ENCODE peak calls at places on chromosomes 7 and 10, in six cellular contexts. One of them, this sample, is unnamed.

GRCh38 chr7:149855368-149856305 is 17.5 kb downstream of the ZNF862 start:
- DNase-seq in adrenal gland: no peak
- DNase-seq in MM.1S: no peak
- DNase-seq in Panc1: no peak
- DNase-seq in heart left ventricle: no peak
- DNase-seq in ovary: no peak
- DNase-seq in this sample: peak; percentile 75

GRCh38 chr7:43076189-43076605 is 36.2 kb upstream of the HECW1 start:
- DNase-seq in adrenal gland: no peak
- DNase-seq in MM.1S: peak; percentile 93
- DNase-seq in Panc1: no peak
- DNase-seq in heart left ventricle: no peak
- DNase-seq in ovary: no peak
- DNase-seq in this sample: no peak

GRCh38 chr10:124256151-124256550 is 162.6 kb downstream of the OAT start:
- DNase-seq in adrenal gland: no peak
- DNase-seq in MM.1S: no peak
- DNase-seq in Panc1: no peak
- DNase-seq in heart left ventricle: no peak
- DNase-seq in ovary: no peak
- DNase-seq in this sample: no peak

GRCh38 chr7:38796636-38797501 is 112.1 kb downstream of the VPS41 start:
- DNase-seq in adrenal gland: peak; percentile 70
- DNase-seq in MM.1S: peak; percentile 41
- DNase-seq in Panc1: peak; percentile 39
- DNase-seq in heart left ventricle: no peak
- DNase-seq in ovary: peak; percentile 52
- DNase-seq in this sample: peak; percentile 36

GRCh38 chr7:129902788-129903422 is 49.9 kb downstream of the UBE2H start:
- DNase-seq in adrenal gland: no peak
- DNase-seq in MM.1S: no peak
- DNase-seq in Panc1: no peak
- DNase-seq in heart left ventricle: no peak
- DNase-seq in ovary: no peak
- DNase-seq in this sample: no peak

GRCh38 chr10:13439771-13440708 is 88.8 kb downstream of the BEND7 start:
- DNase-seq in adrenal gland: peak; percentile 57
- DNase-seq in MM.1S: peak; percentile 63
- DNase-seq in Panc1: no peak
- DNase-seq in heart left ventricle: peak; percentile 68
- DNase-seq in ovary: peak; percentile 43
- DNase-seq in this sample: peak; percentile 16

GRCh38 chr10:123009105-123009805 is 449 bp downstream of the ACADSB start:
- DNase-seq in adrenal gland: peak; percentile 53
- DNase-seq in MM.1S: no peak
- DNase-seq in Panc1: no peak
- DNase-seq in heart left ventricle: peak; percentile 61
- DNase-seq in ovary: peak; percentile 24
- DNase-seq in this sample: peak; percentile 4

GRCh38 chr10:5965266-5965665 is 12.1 kb downstream of the IL15RA start:
- DNase-seq in adrenal gland: no peak
- DNase-seq in MM.1S: no peak
- DNase-seq in Panc1: no peak
- DNase-seq in heart left ventricle: no peak
- DNase-seq in ovary: peak; percentile 11
- DNase-seq in this sample: no peak

GRCh38 chr10:47261121-47261520 is 38.9 kb upstream of the GDF10 start:
- DNase-seq in adrenal gland: no peak
- DNase-seq in MM.1S: peak; percentile 85
- DNase-seq in Panc1: no peak
- DNase-seq in heart left ventricle: no peak
- DNase-seq in ovary: no peak
- DNase-seq in this sample: no peak

GRCh38 chr10:69086131-69086530 is 1.8 kb upstream of the SRGN start:
- DNase-seq in adrenal gland: no peak
- DNase-seq in MM.1S: no peak
- DNase-seq in Panc1: no peak
- DNase-seq in heart left ventricle: no peak
- DNase-seq in ovary: no peak
- DNase-seq in this sample: no peak

GRCh38 chr10:124722812-124723783 is 21.1 kb downstream of the FAM53B start:
- DNase-seq in adrenal gland: peak; percentile 54
- DNase-seq in MM.1S: peak; percentile 85
- DNase-seq in Panc1: no peak
- DNase-seq in heart left ventricle: peak; percentile 81
- DNase-seq in ovary: no peak
- DNase-seq in this sample: no peak

GRCh38 chr7:144725070-144725469 is 110.8 kb downstream of the TPK1 start:
- DNase-seq in adrenal gland: no peak
- DNase-seq in MM.1S: no peak
- DNase-seq in Panc1: no peak
- DNase-seq in heart left ventricle: no peak
- DNase-seq in ovary: no peak
- DNase-seq in this sample: no peak

GRCh38 chr7:134686782-134687181 is 40.1 kb downstream of the BPGM start:
- DNase-seq in adrenal gland: no peak
- DNase-seq in MM.1S: no peak
- DNase-seq in Panc1: no peak
- DNase-seq in heart left ventricle: no peak
- DNase-seq in ovary: no peak
- DNase-seq in this sample: peak; percentile 39

GRCh38 chr10:6299234-6299633 is 96.5 kb downstream of the PFKFB3 start:
- DNase-seq in adrenal gland: peak; percentile 64
- DNase-seq in MM.1S: no peak
- DNase-seq in Panc1: peak; percentile 32
- DNase-seq in heart left ventricle: no peak
- DNase-seq in ovary: no peak
- DNase-seq in this sample: peak; percentile 54

GRCh38 chr10:103660364-103661197 is 167.1 kb downstream of the NEURL1 start:
- DNase-seq in adrenal gland: peak; percentile 53
- DNase-seq in MM.1S: no peak
- DNase-seq in Panc1: no peak
- DNase-seq in heart left ventricle: peak; percentile 73
- DNase-seq in ovary: no peak
- DNase-seq in this sample: peak; percentile 60

GRCh38 chr7:25385731-25386136 is 157.4 kb upstream of the NPVF start:
- DNase-seq in adrenal gland: no peak
- DNase-seq in MM.1S: no peak
- DNase-seq in Panc1: no peak
- DNase-seq in heart left ventricle: no peak
- DNase-seq in ovary: no peak
- DNase-seq in this sample: no peak

GRCh38 chr7:6516387-6516983 is 34.8 kb downstream of the GRID2IP start:
- DNase-seq in adrenal gland: peak; percentile 88
- DNase-seq in MM.1S: peak; percentile 66
- DNase-seq in Panc1: peak; percentile 75
- DNase-seq in heart left ventricle: peak; percentile 87
- DNase-seq in ovary: peak; percentile 81
- DNase-seq in this sample: peak; percentile 83

GRCh38 chr10:62658516-62658915 is 146.0 kb upstream of the ADO start:
- DNase-seq in adrenal gland: no peak
- DNase-seq in MM.1S: no peak
- DNase-seq in Panc1: no peak
- DNase-seq in heart left ventricle: no peak
- DNase-seq in ovary: no peak
- DNase-seq in this sample: no peak

GRCh38 chr10:102785818-102786217 is 42.1 kb downstream of the WBP1L start:
- DNase-seq in adrenal gland: peak; percentile 53
- DNase-seq in MM.1S: no peak
- DNase-seq in Panc1: no peak
- DNase-seq in heart left ventricle: no peak
- DNase-seq in ovary: peak; percentile 39
- DNase-seq in this sample: peak; percentile 25

GRCh38 chr7:45347804-45348203 is 190.2 kb downstream of the RAMP3 start:
- DNase-seq in adrenal gland: no peak
- DNase-seq in MM.1S: no peak
- DNase-seq in Panc1: no peak
- DNase-seq in heart left ventricle: no peak
- DNase-seq in ovary: no peak
- DNase-seq in this sample: no peak

GRCh38 chr7:155988421-155988820 is 176.2 kb upstream of the SHH start:
- DNase-seq in adrenal gland: peak; percentile 13
- DNase-seq in MM.1S: no peak
- DNase-seq in Panc1: no peak
- DNase-seq in heart left ventricle: no peak
- DNase-seq in ovary: no peak
- DNase-seq in this sample: no peak

GRCh38 chr7:76515999-76516443 is 5.7 kb downstream of the UPK3B start:
- DNase-seq in adrenal gland: peak; percentile 61
- DNase-seq in MM.1S: no peak
- DNase-seq in Panc1: no peak
- DNase-seq in heart left ventricle: no peak
- DNase-seq in ovary: peak; percentile 48
- DNase-seq in this sample: peak; percentile 47
- TF ChIP-seq CTCF in adrenal gland: peak; percentile 79
- TF ChIP-seq CTCF in MM.1S: peak; percentile 62
- TF ChIP-seq CTCF in Panc1: no peak
- TF ChIP-seq CTCF in heart left ventricle: no peak
- TF ChIP-seq CTCF in ovary: peak; percentile 34
- TF ChIP-seq CTCF in this sample: no peak

GRCh38 chr7:107181172-107181571 is 12.4 kb downstream of the HBP1 start:
- DNase-seq in adrenal gland: no peak
- DNase-seq in MM.1S: no peak
- DNase-seq in Panc1: no peak
- DNase-seq in heart left ventricle: no peak
- DNase-seq in ovary: no peak
- DNase-seq in this sample: no peak

GRCh38 chr7:107190090-107190489 is 21.3 kb downstream of the HBP1 start:
- DNase-seq in adrenal gland: no peak
- DNase-seq in MM.1S: no peak
- DNase-seq in Panc1: no peak
- DNase-seq in heart left ventricle: no peak
- DNase-seq in ovary: no peak
- DNase-seq in this sample: no peak

GRCh38 chr7:107187774-107188173 is 19.0 kb downstream of the HBP1 start:
- DNase-seq in adrenal gland: no peak
- DNase-seq in MM.1S: no peak
- DNase-seq in Panc1: no peak
- DNase-seq in heart left ventricle: no peak
- DNase-seq in ovary: no peak
- DNase-seq in this sample: no peak

GRCh38 chr7:107186242-107186641 is 17.4 kb downstream of the HBP1 start:
- DNase-seq in adrenal gland: no peak
- DNase-seq in MM.1S: no peak
- DNase-seq in Panc1: no peak
- DNase-seq in heart left ventricle: no peak
- DNase-seq in ovary: no peak
- DNase-seq in this sample: no peak

DNA sequence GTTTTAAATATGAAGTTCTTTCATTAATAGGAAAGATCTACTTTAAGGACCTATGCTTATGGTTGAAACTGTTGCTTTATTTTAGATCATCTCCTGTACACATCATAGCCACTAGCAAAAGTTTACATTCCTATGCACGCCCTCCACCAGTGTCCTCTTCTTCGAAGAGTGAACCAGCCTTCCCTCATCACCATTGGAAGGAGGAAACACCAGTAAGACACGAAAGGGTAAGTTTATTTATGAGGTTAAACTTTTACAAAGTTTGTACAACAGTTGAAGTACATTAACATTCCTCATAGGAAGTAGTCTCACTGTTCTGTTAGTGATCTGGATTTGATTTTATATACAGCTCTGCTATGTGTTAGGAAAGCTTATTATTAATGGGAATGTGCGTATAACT is 16.9 kb downstream of the HBP1 start:
- DNase-seq in adrenal gland: no peak
- DNase-seq in MM.1S: no peak
- DNase-seq in Panc1: no peak
- DNase-seq in heart left ventricle: no peak
- DNase-seq in ovary: no peak
- DNase-seq in this sample: no peak
- H3K27ac ChIP-seq in adrenal gland: no peak overlapping the region
- H3K27ac ChIP-seq in MM.1S: no peak overlapping the region
- H3K27ac ChIP-seq in Panc1: no peak overlapping the region
- H3K27ac ChIP-seq in heart left ventricle: no peak overlapping the region
- H3K27ac ChIP-seq in ovary: no peak overlapping the region
- H3K27ac ChIP-seq in this sample: peak overlapping the region; percentile 8

DNA sequence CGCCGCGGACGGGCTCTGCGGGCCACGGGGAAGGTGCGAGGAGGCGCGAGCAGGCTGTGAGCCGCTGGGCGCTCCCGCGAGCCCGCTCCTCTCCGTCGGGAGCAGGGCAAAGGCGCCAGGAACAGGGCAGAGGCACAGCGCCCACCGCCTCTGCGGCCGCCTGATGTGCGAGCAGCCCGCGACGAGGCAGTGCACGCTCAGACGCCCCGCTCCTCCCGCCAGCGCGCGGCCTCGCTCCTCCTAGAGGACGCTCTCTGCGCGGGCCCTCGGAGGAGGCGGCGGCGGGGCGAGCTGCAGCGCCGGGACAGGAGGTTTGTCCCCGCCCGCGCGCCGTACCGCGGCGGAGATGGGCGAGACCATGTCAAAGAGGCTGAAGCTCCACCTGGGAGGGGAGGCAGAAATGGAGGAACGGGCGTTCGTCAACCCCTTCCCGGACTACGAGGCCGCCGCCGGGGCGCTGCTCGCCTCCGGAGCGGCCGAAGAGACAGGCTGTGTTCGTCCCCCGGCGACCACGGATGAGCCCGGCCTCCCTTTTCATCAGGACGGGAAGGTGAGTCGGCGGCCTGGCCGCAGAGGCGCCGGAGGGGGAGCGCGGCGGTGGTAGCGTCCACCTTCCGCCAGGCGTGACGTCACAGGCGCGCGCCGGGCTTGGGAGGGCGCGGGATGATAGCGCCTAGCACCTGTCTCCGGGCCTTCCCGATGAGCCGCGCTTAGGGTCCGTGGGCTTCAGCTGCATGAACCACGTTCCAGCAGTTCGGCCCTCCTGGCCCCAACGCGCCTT is 733 bp downstream of the LANCL2 start:
- DNase-seq in adrenal gland: peak; percentile 94
- DNase-seq in MM.1S: peak; percentile 96
- DNase-seq in Panc1: peak; percentile 74
- DNase-seq in heart left ventricle: peak; percentile 98
- DNase-seq in ovary: peak; percentile 93
- DNase-seq in this sample: peak; percentile 98
- TF ChIP-seq CTCF in adrenal gland: peak; percentile 42
- TF ChIP-seq CTCF in MM.1S: peak; percentile 19
- TF ChIP-seq CTCF in Panc1: peak; percentile 57
- TF ChIP-seq CTCF in heart left ventricle: peak; percentile 23
- TF ChIP-seq CTCF in ovary: peak; percentile 16
- TF ChIP-seq CTCF in this sample: no peak

GRCh38 chr7:100191775-100192174 is 14.1 kb downstream of the STAG3 start:
- DNase-seq in adrenal gland: no peak
- DNase-seq in MM.1S: no peak
- DNase-seq in Panc1: no peak
- DNase-seq in heart left ventricle: no peak
- DNase-seq in ovary: no peak
- DNase-seq in this sample: peak; percentile 72

GRCh38 chr7:100190059-100190711 is 12.5 kb downstream of the STAG3 start:
- DNase-seq in adrenal gland: no peak
- DNase-seq in MM.1S: peak; percentile 66
- DNase-seq in Panc1: no peak
- DNase-seq in heart left ventricle: no peak
- DNase-seq in ovary: no peak
- DNase-seq in this sample: peak; percentile 39

GRCh38 chr7:100198266-100198665 is 20.5 kb downstream of the STAG3 start:
- DNase-seq in adrenal gland: no peak
- DNase-seq in MM.1S: no peak
- DNase-seq in Panc1: no peak
- DNase-seq in heart left ventricle: no peak
- DNase-seq in ovary: no peak
- DNase-seq in this sample: no peak

GRCh38 chr7:100192951-100193350 is 15.2 kb downstream of the STAG3 start:
- DNase-seq in adrenal gland: no peak
- DNase-seq in MM.1S: no peak
- DNase-seq in Panc1: no peak
- DNase-seq in heart left ventricle: no peak
- DNase-seq in ovary: no peak
- DNase-seq in this sample: no peak

GRCh38 chr7:100195222-100195621 is 17.5 kb downstream of the STAG3 start:
- DNase-seq in adrenal gland: no peak
- DNase-seq in MM.1S: no peak
- DNase-seq in Panc1: no peak
- DNase-seq in heart left ventricle: no peak
- DNase-seq in ovary: no peak
- DNase-seq in this sample: no peak
- H3K27ac ChIP-seq in adrenal gland: no peak overlapping the region
- H3K27ac ChIP-seq in MM.1S: no peak overlapping the region
- H3K27ac ChIP-seq in Panc1: no peak overlapping the region
- H3K27ac ChIP-seq in heart left ventricle: no peak overlapping the region
- H3K27ac ChIP-seq in ovary: no peak overlapping the region
- H3K27ac ChIP-seq in this sample: no peak overlapping the region

This sample was measured in fibroblast of lung.